ENCODE peak calls at places on chromosomes 2 and 18, in eight cellular contexts. H is NT2/D1, N is GM23248, L is K562, Y is astrocyte, X is adipocyte, A is neuronal stem cell, F is HCT116. T is an unnamed sample.
A peak's percentile ranks its signal among the peaks of the same experiment; 100 is the strongest.

GRCh38 chr2:143083636-143084035 is 45.6 kb upstream of the ARHGAP15 start:
- DNase-seq in H (no peak), N (peak; percentile 87), L (no peak), Y (peak; percentile 84), X (peak; percentile 80), A (no peak), F (no peak), T (no peak)

GRCh38 chr18:55018602-55019001 is 59.3 kb upstream of the CCDC68 start:
- DNase-seq in H (no peak), N (peak; percentile 47), L (no peak), Y (peak; percentile 69), X (peak; percentile 52), A (no peak), F (no peak), T (peak; percentile 40)

GRCh38 chr2:241556734-241557133 is 1.8 kb upstream of the BOK start:
- DNase-seq in H (no peak), N (no peak), L (no peak), Y (no peak), X (no peak), A (no peak), F (no peak), T (no peak)

GRCh38 chr2:46847726-46848421 is 67.7 kb downstream of the MCFD2 start:
- DNase-seq in H (no peak), N (peak; percentile 92), L (no peak), Y (peak; percentile 80), X (peak; percentile 90), A (no peak), F (no peak), T (no peak)

GRCh38 chr2:72949642-72950041 is 32.3 kb downstream of the EMX1 start:
- DNase-seq in H (no peak), N (peak; percentile 70), L (no peak), Y (no peak), X (no peak), A (no peak), F (no peak), T (no peak)

GRCh38 chr2:182792441-182792840 is 74.0 kb downstream of the FRZB start:
- DNase-seq in H (no peak), N (no peak), L (no peak), Y (no peak), X (no peak), A (no peak), F (no peak), T (no peak)

GRCh38 chr2:218291934-218292699 is at the start of gene TMBIM1:
- DNase-seq in H (no peak), N (peak; percentile 93), L (peak; percentile 86), Y (no peak), X (peak; percentile 97), A (peak; percentile 61), F (no peak), T (no peak)

GRCh38 chr2:200787351-200788128 is 24.2 kb upstream of the BZW1 start:
- DNase-seq in H (no peak), N (peak; percentile 94), L (no peak), Y (peak; percentile 96), X (peak; percentile 85), A (no peak), F (no peak), T (no peak)

GRCh38 chr2:180191352-180192124 is 184.4 kb upstream of the CWC22 start:
- DNase-seq in H (no peak), N (peak; percentile 14), L (no peak), Y (no peak), X (no peak), A (no peak), F (no peak), T (peak; percentile 18)

GRCh38 chr2:199977984-199978415 is 22.6 kb downstream of the MAIP1 start:
- DNase-seq in H (no peak), N (peak; percentile 81), L (no peak), Y (peak; percentile 54), X (peak; percentile 74), A (no peak), F (peak; percentile 29), T (no peak)

GRCh38 chr2:189147989-189148388 is 31.6 kb downstream of the COL5A2 start:
- DNase-seq in H (no peak), N (no peak), L (no peak), Y (no peak), X (no peak), A (no peak), F (no peak), T (no peak)

GRCh38 chr2:98205901-98206300 is 118.9 kb downstream of the VWA3B start:
- DNase-seq in H (no peak), N (no peak), L (no peak), Y (no peak), X (no peak), A (no peak), F (no peak), T (no peak)

GRCh38 chr18:47996091-47996541 is 65.7 kb upstream of the SMAD2 start:
- DNase-seq in H (no peak), N (peak; percentile 48), L (no peak), Y (no peak), X (no peak), A (peak; percentile 76), F (no peak), T (no peak)

GRCh38 chr2:120596191-120596781 is 139.4 kb upstream of the GLI2 start:
- DNase-seq in H (no peak), N (peak; percentile 42), L (no peak), Y (no peak), X (no peak), A (no peak), F (no peak), T (no peak)

GRCh38 chr18:62301322-62301721 is 23.8 kb upstream of the TNFRSF11A start:
- DNase-seq in H (no peak), N (no peak), L (no peak), Y (no peak), X (no peak), A (no peak), F (no peak), T (no peak)

GRCh38 chr18:62071071-62071470 is 115.8 kb downstream of the PIGN start:
- DNase-seq in H (no peak), N (no peak), L (no peak), Y (no peak), X (no peak), A (no peak), F (no peak), T (no peak)

GRCh38 chr2:225841314-225841713 is 441.8 kb downstream of the NYAP2 start:
- DNase-seq in H (no peak), N (no peak), L (no peak), Y (peak; percentile 20), X (peak; percentile 18), A (no peak), F (no peak), T (no peak)

DNA sequence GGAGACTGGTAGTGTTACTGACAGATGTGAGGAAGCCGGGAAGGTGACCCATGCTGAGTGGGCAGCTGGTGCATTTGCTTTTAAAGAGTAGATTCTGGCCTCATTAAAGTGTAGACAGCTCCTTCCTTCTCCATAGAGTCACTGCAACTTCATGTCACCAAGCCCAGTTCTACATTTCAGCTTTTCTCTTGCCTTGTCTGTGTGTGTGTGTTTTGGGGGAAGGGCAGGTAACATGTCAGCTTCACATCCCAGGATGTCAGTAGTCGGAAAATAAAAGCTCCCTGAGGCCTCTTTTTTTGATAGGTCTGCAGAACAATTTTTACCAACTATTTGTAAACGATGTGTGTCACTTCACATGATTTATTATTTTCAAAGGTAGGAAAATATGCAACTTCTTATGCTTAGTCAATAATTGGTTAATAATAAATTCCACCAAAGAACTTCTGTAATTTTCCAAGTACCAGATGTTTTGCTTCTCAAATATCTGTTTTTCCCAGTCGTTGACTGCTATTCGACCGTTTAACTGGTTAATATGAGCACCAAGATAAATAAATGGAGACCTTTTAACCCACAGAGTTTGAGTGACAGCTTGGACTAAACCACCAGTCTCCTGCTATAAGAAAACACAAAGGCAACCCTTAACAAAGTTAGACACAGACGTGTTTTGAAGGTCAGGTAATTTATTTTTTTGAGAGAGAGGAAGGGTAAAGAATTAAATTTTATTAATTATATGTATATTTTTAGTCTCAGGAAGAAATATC is 437.0 kb downstream of the SLC4A3 start:
- DNase-seq in H (no peak), N (no peak), L (no peak), Y (no peak), X (no peak), A (no peak), F (no peak), T (no peak)
- H3K9ac ChIP-seq in H (no peak overlapping the region), N (no peak overlapping the region), L (no peak overlapping the region), Y (no peak overlapping the region), X (no peak overlapping the region), A (no peak overlapping the region), F (no peak overlapping the region), T (no peak overlapping the region)

DNA sequence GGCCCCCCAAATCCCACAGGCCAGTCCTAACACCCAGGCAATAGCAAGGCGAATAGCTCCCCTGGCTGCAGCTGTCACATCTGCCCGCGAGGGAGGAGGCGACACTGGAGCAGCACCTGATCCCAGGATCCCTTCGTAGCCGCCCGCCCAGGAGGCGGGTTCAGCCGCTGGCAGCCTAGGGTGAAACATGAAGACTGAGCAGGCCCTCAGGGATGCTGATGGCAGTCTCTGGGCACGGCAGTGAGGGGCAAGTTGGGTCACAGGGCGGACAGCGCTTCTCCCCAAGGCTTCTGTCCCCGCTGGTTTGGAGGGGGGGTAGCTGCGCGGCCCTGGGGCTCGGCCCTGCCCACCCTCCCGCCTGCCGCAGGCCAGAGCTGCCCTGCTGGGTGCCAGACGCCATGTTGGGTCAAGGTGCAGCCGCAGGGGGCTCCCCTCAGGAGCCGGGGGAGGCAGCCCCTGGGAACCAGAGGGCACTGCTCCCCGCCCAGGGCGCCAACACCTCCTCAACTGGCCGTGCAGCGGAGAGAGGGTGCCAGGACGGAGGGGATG is 1.9 kb downstream of the DNMT3A start:
- DNase-seq in H (no peak), N (no peak), L (no peak), Y (no peak), X (peak; percentile 17), A (no peak), F (no peak), T (no peak)
- H3K4me3 ChIP-seq in H (no peak overlapping the region), N (peak overlapping the region; percentile 68), L (no peak overlapping the region), Y (no peak overlapping the region), X (peak overlapping the region; percentile 78), A (peak overlapping the region; percentile 66), F (peak overlapping the region; percentile 55), T (peak overlapping the region; percentile 85)

DNA sequence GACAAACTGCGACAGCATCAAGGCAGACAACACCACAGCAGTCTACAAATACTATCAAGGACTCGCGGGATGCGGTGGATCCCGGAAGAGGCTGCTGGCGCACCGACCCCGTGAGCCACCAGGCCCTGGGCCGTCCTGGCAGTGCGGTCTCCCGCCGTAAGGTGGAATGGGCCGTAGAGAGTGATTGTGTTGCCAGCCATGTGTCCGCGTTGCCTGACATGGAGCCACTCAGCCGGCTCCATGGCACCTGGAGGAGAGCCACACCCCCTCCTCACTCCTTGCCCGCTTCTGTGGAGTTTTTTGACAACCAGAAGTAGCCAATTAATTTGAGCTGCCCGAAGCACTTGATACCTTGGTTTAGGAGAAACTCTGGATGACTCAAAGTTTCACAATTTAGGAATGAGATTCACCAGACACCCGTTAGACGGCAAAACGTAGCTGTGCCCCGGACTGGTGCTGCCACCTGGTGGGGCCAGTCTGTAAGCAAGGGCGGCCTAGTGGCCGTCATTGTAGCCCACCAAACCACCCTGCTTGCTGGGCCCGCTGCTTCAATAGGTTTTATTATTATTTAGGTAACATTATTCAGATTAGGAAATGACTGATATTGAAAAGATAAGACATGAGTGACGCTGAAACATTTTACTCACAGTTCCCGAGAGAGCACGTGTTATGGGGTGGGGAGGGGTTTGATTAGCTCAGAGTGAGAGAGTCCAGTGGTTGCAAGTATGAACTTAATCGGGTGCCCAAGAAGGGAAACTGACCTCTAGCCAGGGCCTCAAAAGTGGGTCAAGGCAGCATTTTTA is 10.2 kb upstream of the IMP4 start:
- DNase-seq in H (peak; percentile 68), N (peak; percentile 91), L (peak; percentile 75), Y (peak; percentile 68), X (peak; percentile 94), A (peak; percentile 64), F (peak; percentile 53), T (no peak)
- H3K9ac ChIP-seq in H (no peak overlapping the region), N (no peak overlapping the region), L (peak overlapping the region; percentile 8), Y (no peak overlapping the region), X (peak overlapping the region; percentile 37), A (peak overlapping the region; percentile 64), F (no peak overlapping the region), T (no peak overlapping the region)

GRCh38 chr2:174681099-174681982 is 82.9 kb downstream of the CHRNA1 start:
- DNase-seq in H (no peak), N (peak; percentile 76), L (no peak), Y (no peak), X (peak; percentile 71), A (no peak), F (no peak), T (no peak)
- H3K4me3 ChIP-seq in H (peak overlapping the region; percentile 78), N (peak overlapping the region; percentile 95), L (no peak overlapping the region), Y (peak overlapping the region; percentile 90), X (peak overlapping the region; percentile 91), A (peak overlapping the region; percentile 95), F (no peak overlapping the region), T (peak overlapping the region; percentile 80)

T was measured in SK-N-MC.